ENCODE peak calls at places on chromosome 19, in five cellular contexts. P is stimulated activated CD8-positive, alpha-beta memory T cell treated with anti-CD3 and anti-CD28 coated beads, Interleukin-12 subunit alpha, Interleukin-12 subunit beta, amount 100 ng/mL, for 4 hours; Y is amniotic stem cell; H is NCI-H2081 treated with DMSO at 0.1 percent for 48 hours; V is stromal cell of bone marrow. N is an unnamed sample.
A peak's percentile ranks its signal among the peaks of the same experiment; 100 is the strongest.

GRCh38 chr19:1837625-1838105 is 10.6 kb downstream of the REXO1 start:
- DNase-seq in P (no peak), Y (no peak), H (no peak), V (no peak), N (peak; percentile 98)

GRCh38 chr19:3129112-3129511 is 6.7 kb upstream of the GNA15 start:
- DNase-seq in P (no peak), Y (peak; percentile 48), H (no peak), V (peak; percentile 54), N (no peak)

GRCh38 chr19:46204008-46204407 is 25.5 kb upstream of the IGFL1 start:
- DNase-seq in P (no peak), Y (no peak), H (no peak), V (no peak), N (no peak)

GRCh38 chr19:55118401-55118991 is 1.1 kb upstream of the PPP1R12C start:
- DNase-seq in P (no peak), Y (no peak), H (no peak), V (peak; percentile 22), N (peak; percentile 79)

GRCh38 chr19:2394054-2394668 is 33.2 kb downstream of the TIMM13 start:
- DNase-seq in P (no peak), Y (no peak), H (no peak), V (no peak), N (no peak)

GRCh38 chr19:8357007-8357521 is 6.9 kb upstream of the ANGPTL4 start:
- DNase-seq in P (no peak), Y (no peak), H (no peak), V (no peak), N (no peak)

GRCh38 chr19:29873024-29873800 is 61.4 kb downstream of the CCNE1 start:
- DNase-seq in P (peak; percentile 48), Y (no peak), H (no peak), V (no peak), N (peak; percentile 91)

GRCh38 chr19:31126236-31126635 is 223.0 kb downstream of the TSHZ3 start:
- DNase-seq in P (no peak), Y (no peak), H (no peak), V (no peak), N (no peak)

GRCh38 chr19:51602189-51602854 is 27.9 kb downstream of the SIGLEC5 start:
- DNase-seq in P (no peak), Y (no peak), H (no peak), V (no peak), N (no peak)

GRCh38 chr19:1113278-1113985 is 9.6 kb downstream of the GPX4 start:
- DNase-seq in P (peak; percentile 71), Y (peak; percentile 85), H (no peak), V (peak; percentile 78), N (peak; percentile 98)

GRCh38 chr19:47540748-47541147 is 25.9 kb upstream of the NAPA start:
- DNase-seq in P (no peak), Y (peak; percentile 6), H (no peak), V (peak; percentile 32), N (peak; percentile 65)

N was measured in iPS-NIHi11.